ENCODE peak calls at places on chromosome 1, in ten cellular contexts. J is astrocyte; C is psoas muscle; P is CD8-positive, alpha-beta T cell; H is thoracic aorta; Y is esophagus squamous epithelium; F is A549; Q is esophagus muscularis mucosa; V is K562; N is A673. M is an unnamed sample.

GRCh38 chr1:76759950-76760349 is 107.3 kb upstream of the ST6GALNAC5 start:
- DNase-seq in J (peak; percentile 17), C (no peak), P (no peak), H (no peak), Y (no peak), F (no peak), Q (no peak), V (no peak), N (peak; percentile 72), M (peak; percentile 73)

GRCh38 chr1:89487972-89488371 is 36.7 kb upstream of the LRRC8B start:
- DNase-seq in J (no peak), C (no peak), P (no peak), H (no peak), Y (no peak), F (no peak), Q (no peak), V (no peak), N (no peak), M (no peak)

GRCh38 chr1:64536217-64536835 is 66.4 kb downstream of the CACHD1 start:
- DNase-seq in J (peak; percentile 63), C (no peak), P (no peak), H (no peak), Y (no peak), F (no peak), Q (no peak), V (no peak), N (no peak), M (no peak)

GRCh38 chr1:61950418-61950817 is 208.1 kb downstream of the PATJ start:
- DNase-seq in J (no peak), C (no peak), P (no peak), H (no peak), Y (no peak), F (peak; percentile 2), Q (no peak), V (no peak), N (peak; percentile 54), M (no peak)

GRCh38 chr1:150813028-150813707 is 5.1 kb upstream of the CTSK start:
- DNase-seq in J (peak; percentile 22), C (peak; percentile 62), P (no peak), H (no peak), Y (no peak), F (peak; percentile 75), Q (no peak), V (peak; percentile 68), N (peak; percentile 54), M (peak; percentile 72)

GRCh38 chr1:11707621-11708276 is 16.2 kb downstream of the DRAXIN start:
- DNase-seq in J (no peak), C (peak; percentile 63), P (no peak), H (no peak), Y (no peak), F (no peak), Q (no peak), V (peak; percentile 81), N (peak; percentile 94), M (peak; percentile 44)

GRCh38 chr1:54356680-54357147 is 49.5 kb downstream of the SSBP3 start:
- DNase-seq in J (no peak), C (no peak), P (peak; percentile 59), H (no peak), Y (no peak), F (no peak), Q (no peak), V (no peak), N (no peak), M (no peak)

GRCh38 chr1:25861316-25862286 is 2.3 kb upstream of the AUNIP start:
- DNase-seq in J (no peak), C (no peak), P (no peak), H (no peak), Y (no peak), F (no peak), Q (no peak), V (peak; percentile 89), N (no peak), M (no peak)

DNA sequence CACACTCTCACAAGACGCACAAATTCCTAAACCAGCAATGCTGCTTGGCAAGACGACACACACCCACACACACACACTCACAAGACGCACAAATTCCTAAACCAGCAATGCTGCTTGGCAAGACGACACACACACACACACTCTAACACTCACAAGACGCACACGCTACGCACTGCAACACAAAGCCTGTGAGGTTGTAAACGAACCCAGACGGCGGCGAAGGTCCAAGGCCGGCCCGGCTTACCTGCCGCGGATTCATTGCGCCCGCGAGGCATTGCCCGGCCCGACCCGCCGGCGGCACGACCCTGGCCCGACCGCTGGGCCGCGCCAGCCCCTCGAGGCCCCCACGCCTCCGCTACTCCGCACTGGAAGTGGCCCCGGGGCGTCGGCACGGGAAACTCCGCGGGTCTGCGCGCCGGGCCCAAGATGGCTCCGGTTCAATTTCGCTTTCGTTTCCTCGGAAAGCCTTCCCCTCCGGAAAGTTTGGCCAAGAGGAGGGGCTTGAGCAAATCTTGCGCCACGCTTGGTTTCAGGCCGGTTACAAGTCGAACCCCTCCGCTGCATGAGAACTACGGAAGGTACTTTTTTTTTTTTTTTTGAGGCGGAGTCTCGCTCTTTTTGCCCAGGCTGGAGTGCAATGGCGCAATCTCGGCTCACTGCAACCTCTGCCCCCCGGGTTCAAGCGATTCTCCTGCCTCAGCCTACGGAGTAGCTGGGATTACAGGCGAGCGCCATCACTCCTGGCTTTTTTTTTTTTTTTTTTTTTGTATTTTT is at the start of gene ADAR:
- DNase-seq in J (peak; percentile 98), C (peak; percentile 94), P (peak; percentile 87), H (peak; percentile 79), Y (peak; percentile 84), F (peak; percentile 97), Q (peak; percentile 96), V (peak; percentile 74), N (peak; percentile 98), M (peak; percentile 94)
- H3K4me1 ChIP-seq in J (peaks cover 21% of the 10 kb centered on the region), C (peaks cover 13% of the 10 kb centered on the region), P (peaks cover 57% of the 10 kb centered on the region), H (peaks cover 45% of the 10 kb centered on the region), Y (peaks cover 61% of the 10 kb centered on the region), F (peaks cover 29% of the 10 kb centered on the region), Q (peaks cover 39% of the 10 kb centered on the region), V (peaks cover 26% of the 10 kb centered on the region), N (peaks cover 23% of the 10 kb centered on the region), M (peaks cover 15% of the 10 kb centered on the region)

GRCh38 chr1:167208624-167208976 is 12.1 kb upstream of the POU2F1 start:
- DNase-seq in J (no peak), C (no peak), P (no peak), H (no peak), Y (no peak), F (no peak), Q (no peak), V (no peak), N (no peak), M (no peak)

GRCh38 chr1:167206166-167206835 is 14.4 kb upstream of the POU2F1 start:
- DNase-seq in J (no peak), C (no peak), P (no peak), H (no peak), Y (no peak), F (no peak), Q (no peak), V (no peak), N (no peak), M (no peak)

GRCh38 chr1:167210966-167211674 is 9.6 kb upstream of the POU2F1 start:
- DNase-seq in J (no peak), C (no peak), P (no peak), H (no peak), Y (no peak), F (no peak), Q (no peak), V (no peak), N (no peak), M (no peak)

GRCh38 chr1:167209044-167209443 is 11.6 kb upstream of the POU2F1 start:
- DNase-seq in J (no peak), C (no peak), P (no peak), H (no peak), Y (no peak), F (no peak), Q (no peak), V (no peak), N (no peak), M (no peak)

DNA sequence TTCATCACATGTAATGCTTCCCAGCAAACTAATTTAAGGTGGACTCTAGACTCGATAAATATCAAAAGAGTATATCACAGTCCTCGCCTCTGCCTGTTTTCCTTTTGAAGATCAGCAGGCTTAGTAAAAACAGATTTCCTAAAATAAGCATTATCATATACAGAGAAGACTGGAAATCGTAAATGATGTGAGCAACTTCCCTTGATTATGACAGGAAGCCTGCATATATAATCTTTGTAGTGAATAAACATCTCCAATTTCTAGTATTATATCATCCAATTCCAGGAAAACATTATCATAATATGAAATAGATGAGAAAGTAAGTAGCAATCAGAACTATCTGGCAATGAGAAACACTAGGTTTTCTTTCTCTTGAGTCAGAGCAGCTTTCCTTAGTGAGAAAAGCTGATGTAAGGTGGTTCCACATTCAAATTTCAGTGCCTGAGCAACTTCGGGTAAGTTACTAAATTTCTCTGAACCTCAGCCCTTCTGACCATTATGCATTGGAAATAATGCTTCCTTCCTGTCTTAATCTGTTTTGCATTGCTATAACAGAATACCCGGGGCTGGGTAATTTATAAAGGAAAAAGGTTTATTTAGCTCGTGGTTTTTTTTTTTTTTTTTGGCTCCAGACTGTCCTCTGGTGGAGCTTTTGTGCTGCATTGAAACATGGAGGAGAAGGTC is 12.6 kb upstream of the POU2F1 start:
- DNase-seq in J (no peak), C (no peak), P (no peak), H (no peak), Y (no peak), F (no peak), Q (no peak), V (no peak), N (peak; percentile 77), M (no peak)
- H3K9me3 ChIP-seq in J (no peaks in the 10 kb centered on the region), C (peaks cover 4% of the 10 kb centered on the region), P (peaks cover 11% of the 10 kb centered on the region), H (no peaks in the 10 kb centered on the region), Y (no peaks in the 10 kb centered on the region), F (peaks cover 6% of the 10 kb centered on the region), Q (peaks cover 9% of the 10 kb centered on the region), V (peaks cover 2% of the 10 kb centered on the region), N (peaks cover 14% of the 10 kb centered on the region), M (peaks cover 4% of the 10 kb centered on the region)

DNA sequence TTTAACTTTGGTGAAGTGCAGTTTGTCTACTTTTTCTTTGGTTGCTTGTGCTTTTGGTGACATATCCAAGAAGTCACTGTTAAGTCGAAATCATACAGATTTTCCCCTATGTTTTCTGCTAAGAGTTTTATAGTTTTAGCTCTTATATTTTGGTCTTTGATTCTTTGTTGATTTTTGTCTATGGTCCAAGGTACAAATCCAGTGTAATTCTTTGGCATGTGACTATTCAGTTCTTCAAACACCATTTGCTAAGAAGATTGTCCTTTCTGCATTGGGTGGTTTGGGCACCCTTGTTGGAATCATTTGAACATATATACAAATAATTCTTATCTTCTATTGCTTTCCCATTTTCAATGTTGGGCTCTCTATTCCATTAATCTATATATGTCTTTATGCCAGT is 16.2 kb downstream of the HIPK1 start:
- DNase-seq in J (no peak), C (no peak), P (no peak), H (no peak), Y (no peak), F (no peak), Q (no peak), V (no peak), N (no peak), M (no peak)
- TF ChIP-seq CTCF in J (no peak), C (no peak), P (no peak), H (no peak), Y (no peak), F (no peak), Q (no peak), V (no peak), N (no peak), M (no peak)

GRCh38 chr1:226886142-226886901 is 15.9 kb downstream of the PSEN2 start:
- DNase-seq in J (no peak), C (no peak), P (no peak), H (no peak), Y (no peak), F (no peak), Q (no peak), V (no peak), N (no peak), M (no peak)

GRCh38 chr1:226887006-226887405 is 16.6 kb downstream of the PSEN2 start:
- DNase-seq in J (no peak), C (no peak), P (no peak), H (no peak), Y (no peak), F (no peak), Q (no peak), V (no peak), N (no peak), M (no peak)

GRCh38 chr1:226884116-226884515 is 13.7 kb downstream of the PSEN2 start:
- DNase-seq in J (no peak), C (no peak), P (no peak), H (no peak), Y (no peak), F (no peak), Q (no peak), V (no peak), N (no peak), M (no peak)

GRCh38 chr1:226883630-226884029 is 13.2 kb downstream of the PSEN2 start:
- DNase-seq in J (no peak), C (no peak), P (no peak), H (no peak), Y (no peak), F (no peak), Q (no peak), V (no peak), N (no peak), M (no peak)

GRCh38 chr1:226884966-226885820 is 14.8 kb downstream of the PSEN2 start:
- DNase-seq in J (no peak), C (no peak), P (no peak), H (no peak), Y (no peak), F (no peak), Q (no peak), V (no peak), N (no peak), M (no peak)
- H3K4me1 ChIP-seq in J (peaks cover 14% of the 10 kb centered on the region), C (peaks cover 6% of the 10 kb centered on the region), P (peaks cover 43% of the 10 kb centered on the region), H (no peaks in the 10 kb centered on the region), Y (peaks cover 49% of the 10 kb centered on the region), F (peaks cover 5% of the 10 kb centered on the region), Q (peaks cover 24% of the 10 kb centered on the region), V (no peaks in the 10 kb centered on the region), N (no peaks in the 10 kb centered on the region), M (peaks cover 4% of the 10 kb centered on the region)